ENCODE peak calls at places on chromosomes 4 and X, in eight cellular contexts. D is transverse colon, B is B cell, T is spleen, J is stomach, I is fibroblast of mammary gland, Q is K562, R is PC-3. C is an unnamed sample.

GRCh38 chrX:44872319-44872816 is 620 bp upstream of the KDM6A start:
- DNase-seq in Q (peak; percentile 49), R (peak; percentile 24), T (peak; percentile 94), D (peak; percentile 65), B (peak; percentile 80), I (peak; percentile 22), J (peak; percentile 61), C (peak; percentile 70)

GRCh38 chr4:183760326-183760725 is 101.2 kb downstream of the TRAPPC11 start:
- DNase-seq in D (peak; percentile 28), R (peak; percentile 74), T (no peak), J (no peak), Q (no peak), B (no peak), I (no peak), C (no peak)

GRCh38 chrX:39308126-39308525 is 506.9 kb downstream of the MID1IP1 start:
- DNase-seq in J (no peak), I (no peak), B (no peak), R (no peak), T (no peak), D (no peak), Q (no peak), C (no peak)

GRCh38 chr4:125573368-125573767 is 258.6 kb downstream of the FAT4 start:
- DNase-seq in T (no peak), B (no peak), D (no peak), Q (no peak), I (no peak), J (no peak), R (no peak), C (no peak)

GRCh38 chr4:185721190-185721948 is 90.6 kb downstream of the SORBS2 start:
- DNase-seq in Q (no peak), T (no peak), I (peak; percentile 60), D (no peak), B (no peak), R (no peak), J (no peak), C (no peak)

GRCh38 chrX:40152706-40153334 is 55.1 kb upstream of the BCOR start:
- DNase-seq in Q (no peak), T (peak; percentile 86), D (peak; percentile 52), R (peak; percentile 50), J (peak; percentile 81), I (no peak), B (peak; percentile 74), C (no peak)

GRCh38 chr4:82984459-82984858 is 26.2 kb downstream of the LIN54 start:
- DNase-seq in Q (peak; percentile 49), I (peak; percentile 78), R (peak; percentile 38), D (no peak), B (no peak), T (no peak), J (no peak), C (no peak)

GRCh38 chrX:124388562-124388961 is 42.2 kb downstream of the SH2D1A start:
- DNase-seq in B (no peak), Q (peak; percentile 75), T (no peak), R (peak; percentile 64), I (peak; percentile 56), D (peak; percentile 49), J (peak; percentile 55), C (peak; percentile 41)

GRCh38 chr4:122005064-122005755 is 53.4 kb upstream of the TRPC3 start:
- DNase-seq in J (no peak), B (no peak), I (no peak), D (no peak), Q (no peak), T (no peak), R (no peak), C (no peak)

GRCh38 chrX:107204063-107204605 is 2.1 kb downstream of the NUP62CL start:
- DNase-seq in R (no peak), Q (peak; percentile 62), D (peak; percentile 55), T (no peak), I (no peak), B (no peak), J (no peak), C (no peak)

GRCh38 chr4:107117726-107118125 is 81.6 kb upstream of the DKK2 start:
- DNase-seq in B (no peak), T (no peak), J (no peak), D (no peak), R (no peak), Q (no peak), I (no peak), C (no peak)

GRCh38 chrX:149940015-149940716 is 1.9 kb upstream of the EOLA2 start:
- DNase-seq in J (peak; percentile 91), R (peak; percentile 94), B (peak; percentile 56), T (peak; percentile 97), I (peak; percentile 97), D (peak; percentile 95), Q (peak; percentile 97), C (peak; percentile 82)

GRCh38 chr4:59676389-59676788 is 1523.7 kb upstream of the ADGRL3 start:
- DNase-seq in Q (no peak), J (no peak), R (no peak), I (no peak), B (no peak), T (no peak), D (no peak), C (no peak)

DNA sequence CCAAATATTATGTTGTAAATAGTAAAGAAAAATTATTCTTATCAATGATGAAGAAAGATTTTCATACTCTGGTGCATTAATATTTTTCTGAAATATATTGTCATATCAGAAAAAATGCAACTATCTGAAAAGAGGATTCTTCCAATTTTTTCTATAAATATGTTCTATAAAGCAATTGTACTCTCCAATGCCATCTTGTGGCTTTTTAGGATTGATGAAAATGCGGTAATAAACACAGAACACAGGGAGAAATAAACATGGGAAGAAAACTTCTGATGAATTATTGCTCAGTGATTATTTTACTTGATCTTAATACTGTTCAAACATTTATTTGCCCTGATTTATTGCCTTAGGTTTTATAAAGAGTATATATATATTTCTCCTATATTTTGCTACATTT is 215.4 kb downstream of the IL1RAPL1 start:
- DNase-seq in B (no peak), Q (no peak), I (no peak), R (peak; percentile 23), D (no peak), J (no peak), T (no peak), C (no peak)
- TF ChIP-seq CTCF in B (no peak), Q (no peak), I (no peak), R (peak; percentile 57), D (no peak), J (no peak), T (no peak), C (no peak)

DNA sequence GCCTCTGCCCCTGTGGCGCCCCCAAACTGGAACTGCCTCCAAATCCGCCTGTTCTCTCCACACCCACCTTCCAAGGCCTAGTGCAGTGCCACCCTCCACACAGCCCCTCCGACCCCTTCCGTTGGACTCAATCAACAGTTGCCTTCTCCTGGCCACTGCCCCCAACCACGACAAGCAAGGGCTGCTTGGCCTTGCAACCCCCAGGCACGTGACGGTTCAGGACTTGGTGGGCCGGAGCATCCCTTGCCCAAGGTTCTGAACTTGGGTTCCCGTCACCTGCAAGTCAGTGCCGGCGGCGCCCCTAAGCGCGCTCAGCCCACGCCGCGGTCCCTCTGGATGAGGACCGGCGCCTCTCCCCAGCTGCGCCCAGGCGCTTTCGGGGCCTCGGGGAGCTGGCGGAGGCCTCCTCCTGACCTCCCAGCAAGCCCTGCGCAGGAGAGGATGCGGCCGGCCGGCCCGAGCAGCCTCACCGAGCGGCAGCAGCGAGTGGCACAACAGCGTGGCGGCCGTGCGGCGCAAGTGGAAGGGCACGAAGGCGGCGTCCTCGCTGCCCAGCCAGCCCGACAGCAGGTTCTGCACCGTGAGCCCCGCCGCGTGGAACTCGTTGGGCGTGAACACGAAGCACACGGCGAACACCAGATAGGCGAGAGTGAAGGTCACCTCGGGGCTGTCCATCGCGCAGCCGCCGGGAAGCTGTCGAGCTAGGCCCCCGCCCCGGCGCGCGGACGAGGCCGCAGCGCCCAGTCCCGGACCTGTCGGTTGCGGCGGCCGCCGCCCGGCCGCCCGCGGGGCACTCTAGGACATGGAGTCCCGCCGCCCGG is 750 bp downstream of the TMEM129 start:
- DNase-seq in B (peak; percentile 62), I (peak; percentile 29), R (no peak), Q (peak; percentile 67), J (peak; percentile 58), T (peak; percentile 95), D (peak; percentile 65), C (peak; percentile 67)
- TF ChIP-seq CTCF in B (no peak), I (no peak), R (no peak), Q (no peak), J (no peak), T (no peak), D (no peak), C (peak; percentile 12)

GRCh38 chrX:130165703-130166502 is at the start of gene AIFM1:
- DNase-seq in Q (peak; percentile 96), R (peak; percentile 94), J (peak; percentile 90), I (peak; percentile 93), T (peak; percentile 96), B (peak; percentile 77), D (peak; percentile 92), C (peak; percentile 83)
- TF ChIP-seq CTCF in Q (no peak), R (no peak), J (no peak), I (no peak), T (no peak), B (no peak), D (no peak), C (no peak)

GRCh38 chrX:29867971-29868370 is 347.4 kb upstream of the MAGEB2 start:
- DNase-seq in B (no peak), Q (no peak), D (no peak), J (no peak), R (no peak), T (no peak), I (no peak), C (no peak)
- TF ChIP-seq CTCF in B (no peak), Q (no peak), D (no peak), J (no peak), R (no peak), T (no peak), I (no peak), C (no peak)

DNA sequence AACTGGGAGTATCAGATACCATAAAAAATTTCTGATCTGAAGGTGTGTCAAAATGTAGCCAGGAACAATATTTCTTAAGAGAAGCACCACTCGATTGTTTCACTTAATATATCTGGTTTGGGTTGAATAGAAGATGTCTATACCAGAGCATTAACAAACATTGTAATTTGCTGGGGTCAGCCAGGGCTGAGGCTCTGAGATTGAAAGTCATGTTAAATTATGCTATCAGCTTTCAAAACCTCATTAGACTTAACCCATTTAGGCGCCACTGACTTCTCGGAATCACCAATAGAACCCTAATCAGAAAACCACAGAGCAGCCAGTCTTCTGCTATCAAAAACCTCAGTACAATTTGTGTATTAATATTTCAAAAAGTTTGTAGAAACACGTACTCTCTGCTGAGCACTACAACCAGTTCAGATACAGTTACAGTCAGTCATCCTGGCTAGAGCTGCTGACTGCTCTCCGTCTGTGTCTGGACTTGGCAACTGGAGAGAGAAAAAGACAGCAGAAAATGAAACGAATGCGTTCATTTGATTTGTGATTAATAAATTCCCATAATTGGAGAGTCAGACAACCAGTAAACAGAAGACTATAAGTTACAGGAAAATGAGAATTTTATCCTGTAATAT is 848.6 kb upstream of the PABPC4L start:
- DNase-seq in B (no peak), Q (no peak), J (no peak), R (no peak), T (no peak), I (no peak), D (no peak), C (no peak)
- TF ChIP-seq CTCF in B (no peak), Q (no peak), J (no peak), R (no peak), T (no peak), I (no peak), D (no peak), C (no peak)